ENCODE peak calls at places on chromosomes 4 and X, in six cellular contexts. One of them, this sample, is unnamed.
A peak's percentile ranks its signal among the peaks of the same experiment; 100 is the strongest.

GRCh38 chr4:150262611-150263010 is 184.4 kb downstream of the DCLK2 start:
- DNase-seq in effector memory CD4-positive, alpha-beta T cell: no peak
- DNase-seq in endothelial cell of umbilical vein: no peak
- DNase-seq in cardiac muscle cell: no peak
- DNase-seq in heart left ventricle: no peak
- DNase-seq in CD8-positive, alpha-beta memory T cell: no peak
- DNase-seq in this sample: no peak

GRCh38 chrX:7216981-7217587 is 69.1 kb upstream of the PUDP start:
- DNase-seq in effector memory CD4-positive, alpha-beta T cell: no peak
- DNase-seq in endothelial cell of umbilical vein: no peak
- DNase-seq in cardiac muscle cell: no peak
- DNase-seq in heart left ventricle: no peak
- DNase-seq in CD8-positive, alpha-beta memory T cell: no peak
- DNase-seq in this sample: no peak

GRCh38 chr4:142565771-142566170 is 280.3 kb downstream of the INPP4B start:
- DNase-seq in effector memory CD4-positive, alpha-beta T cell: no peak
- DNase-seq in endothelial cell of umbilical vein: no peak
- DNase-seq in cardiac muscle cell: no peak
- DNase-seq in heart left ventricle: no peak
- DNase-seq in CD8-positive, alpha-beta memory T cell: peak; percentile 14
- DNase-seq in this sample: no peak

GRCh38 chr4:172147702-172148101 is 334.5 kb downstream of the GALNTL6 start:
- DNase-seq in effector memory CD4-positive, alpha-beta T cell: no peak
- DNase-seq in endothelial cell of umbilical vein: no peak
- DNase-seq in cardiac muscle cell: no peak
- DNase-seq in heart left ventricle: no peak
- DNase-seq in CD8-positive, alpha-beta memory T cell: no peak
- DNase-seq in this sample: no peak

GRCh38 chr4:123921339-123921738 is 524.7 kb downstream of the SPRY1 start:
- DNase-seq in effector memory CD4-positive, alpha-beta T cell: no peak
- DNase-seq in endothelial cell of umbilical vein: no peak
- DNase-seq in cardiac muscle cell: no peak
- DNase-seq in heart left ventricle: no peak
- DNase-seq in CD8-positive, alpha-beta memory T cell: no peak
- DNase-seq in this sample: no peak

GRCh38 chrX:121405826-121406225 is 358.4 kb downstream of the GLUD2 start:
- DNase-seq in effector memory CD4-positive, alpha-beta T cell: no peak
- DNase-seq in endothelial cell of umbilical vein: no peak
- DNase-seq in cardiac muscle cell: no peak
- DNase-seq in heart left ventricle: no peak
- DNase-seq in CD8-positive, alpha-beta memory T cell: no peak
- DNase-seq in this sample: no peak

GRCh38 chr4:71554025-71554424 is 215.2 kb downstream of the SLC4A4 start:
- DNase-seq in effector memory CD4-positive, alpha-beta T cell: no peak
- DNase-seq in endothelial cell of umbilical vein: no peak
- DNase-seq in cardiac muscle cell: no peak
- DNase-seq in heart left ventricle: no peak
- DNase-seq in CD8-positive, alpha-beta memory T cell: no peak
- DNase-seq in this sample: no peak

GRCh38 chrX:134544614-134545255 is 84.8 kb downstream of the HPRT1 start:
- DNase-seq in effector memory CD4-positive, alpha-beta T cell: no peak
- DNase-seq in endothelial cell of umbilical vein: no peak
- DNase-seq in cardiac muscle cell: peak; percentile 48
- DNase-seq in heart left ventricle: no peak
- DNase-seq in CD8-positive, alpha-beta memory T cell: no peak
- DNase-seq in this sample: peak; percentile 37

GRCh38 chrX:119492463-119492862 is 24.2 kb downstream of the SLC25A5 start:
- DNase-seq in effector memory CD4-positive, alpha-beta T cell: no peak
- DNase-seq in endothelial cell of umbilical vein: no peak
- DNase-seq in cardiac muscle cell: no peak
- DNase-seq in heart left ventricle: no peak
- DNase-seq in CD8-positive, alpha-beta memory T cell: no peak
- DNase-seq in this sample: no peak

GRCh38 chr4:74362347-74362746 is 2.6 kb upstream of the EREG start:
- DNase-seq in effector memory CD4-positive, alpha-beta T cell: no peak
- DNase-seq in endothelial cell of umbilical vein: no peak
- DNase-seq in cardiac muscle cell: no peak
- DNase-seq in heart left ventricle: no peak
- DNase-seq in CD8-positive, alpha-beta memory T cell: no peak
- DNase-seq in this sample: no peak

GRCh38 chrX:80648023-80648422 is 161.7 kb downstream of the BRWD3 start:
- DNase-seq in effector memory CD4-positive, alpha-beta T cell: no peak
- DNase-seq in endothelial cell of umbilical vein: peak; percentile 1
- DNase-seq in cardiac muscle cell: peak; percentile 21
- DNase-seq in heart left ventricle: no peak
- DNase-seq in CD8-positive, alpha-beta memory T cell: no peak
- DNase-seq in this sample: no peak

GRCh38 chrX:51955200-51955599 is 61.8 kb downstream of the MAGED1 start:
- DNase-seq in effector memory CD4-positive, alpha-beta T cell: no peak
- DNase-seq in endothelial cell of umbilical vein: no peak
- DNase-seq in cardiac muscle cell: no peak
- DNase-seq in heart left ventricle: no peak
- DNase-seq in CD8-positive, alpha-beta memory T cell: no peak
- DNase-seq in this sample: no peak

GRCh38 chr4:157072002-157072401 is 3.9 kb upstream of the GLRB start:
- DNase-seq in effector memory CD4-positive, alpha-beta T cell: no peak
- DNase-seq in endothelial cell of umbilical vein: peak; percentile 45
- DNase-seq in cardiac muscle cell: no peak
- DNase-seq in heart left ventricle: no peak
- DNase-seq in CD8-positive, alpha-beta memory T cell: no peak
- DNase-seq in this sample: no peak

GRCh38 chr4:106486533-106486932 is 118.0 kb upstream of the GIMD1 start:
- DNase-seq in effector memory CD4-positive, alpha-beta T cell: no peak
- DNase-seq in endothelial cell of umbilical vein: no peak
- DNase-seq in cardiac muscle cell: no peak
- DNase-seq in heart left ventricle: no peak
- DNase-seq in CD8-positive, alpha-beta memory T cell: no peak
- DNase-seq in this sample: no peak

GRCh38 chr4:22500128-22500611 is 15.7 kb downstream of the ADGRA3 start:
- DNase-seq in effector memory CD4-positive, alpha-beta T cell: no peak
- DNase-seq in endothelial cell of umbilical vein: no peak
- DNase-seq in cardiac muscle cell: no peak
- DNase-seq in heart left ventricle: no peak
- DNase-seq in CD8-positive, alpha-beta memory T cell: no peak
- DNase-seq in this sample: peak; percentile 55

GRCh38 chrX:44072631-44073030 is 99.4 kb upstream of the NDP start:
- DNase-seq in effector memory CD4-positive, alpha-beta T cell: no peak
- DNase-seq in endothelial cell of umbilical vein: no peak
- DNase-seq in cardiac muscle cell: no peak
- DNase-seq in heart left ventricle: no peak
- DNase-seq in CD8-positive, alpha-beta memory T cell: no peak
- DNase-seq in this sample: no peak

GRCh38 chr4:23945521-23946017 is 55.7 kb upstream of the PPARGC1A start:
- DNase-seq in effector memory CD4-positive, alpha-beta T cell: no peak
- DNase-seq in endothelial cell of umbilical vein: no peak
- DNase-seq in cardiac muscle cell: no peak
- DNase-seq in heart left ventricle: peak; percentile 44
- DNase-seq in CD8-positive, alpha-beta memory T cell: no peak
- DNase-seq in this sample: peak; percentile 40

GRCh38 chr4:98374643-98375042 is 113.5 kb downstream of the RAP1GDS1 start:
- DNase-seq in effector memory CD4-positive, alpha-beta T cell: no peak
- DNase-seq in endothelial cell of umbilical vein: no peak
- DNase-seq in cardiac muscle cell: no peak
- DNase-seq in heart left ventricle: no peak
- DNase-seq in CD8-positive, alpha-beta memory T cell: no peak
- DNase-seq in this sample: no peak

GRCh38 chr4:48578132-48578964 is 88.3 kb downstream of the ZAR1 start:
- DNase-seq in effector memory CD4-positive, alpha-beta T cell: peak; percentile 3
- DNase-seq in endothelial cell of umbilical vein: peak; percentile 77
- DNase-seq in cardiac muscle cell: peak; percentile 75
- DNase-seq in heart left ventricle: peak; percentile 33
- DNase-seq in CD8-positive, alpha-beta memory T cell: peak; percentile 50
- DNase-seq in this sample: peak; percentile 75

GRCh38 chr4:80138556-80139538 is 58.5 kb upstream of the PRDM8 start:
- DNase-seq in effector memory CD4-positive, alpha-beta T cell: peak; percentile 20
- DNase-seq in endothelial cell of umbilical vein: no peak
- DNase-seq in cardiac muscle cell: no peak
- DNase-seq in heart left ventricle: no peak
- DNase-seq in CD8-positive, alpha-beta memory T cell: peak; percentile 51
- DNase-seq in this sample: no peak

GRCh38 chrX:74015379-74016019 is 288.5 kb upstream of the ZCCHC13 start:
- DNase-seq in effector memory CD4-positive, alpha-beta T cell: peak; percentile 25
- DNase-seq in endothelial cell of umbilical vein: peak; percentile 70
- DNase-seq in cardiac muscle cell: peak; percentile 79
- DNase-seq in heart left ventricle: peak; percentile 41
- DNase-seq in CD8-positive, alpha-beta memory T cell: peak; percentile 65
- DNase-seq in this sample: peak; percentile 65

GRCh38 chr4:184787766-184788503 is 37.8 kb downstream of the ACSL1 start:
- DNase-seq in effector memory CD4-positive, alpha-beta T cell: no peak
- DNase-seq in endothelial cell of umbilical vein: peak; percentile 20
- DNase-seq in cardiac muscle cell: no peak
- DNase-seq in heart left ventricle: no peak
- DNase-seq in CD8-positive, alpha-beta memory T cell: no peak
- DNase-seq in this sample: no peak
- H3K36me3 ChIP-seq in effector memory CD4-positive, alpha-beta T cell: peaks cover 6% of the 10 kb centered on the region
- H3K36me3 ChIP-seq in endothelial cell of umbilical vein: no peaks in the 10 kb centered on the region
- H3K36me3 ChIP-seq in cardiac muscle cell: peaks cover 14% of the 10 kb centered on the region
- H3K36me3 ChIP-seq in heart left ventricle: peaks cover 55% of the 10 kb centered on the region
- H3K36me3 ChIP-seq in CD8-positive, alpha-beta memory T cell: no peaks in the 10 kb centered on the region
- H3K36me3 ChIP-seq in this sample: no peaks in the 10 kb centered on the region

GRCh38 chrX:108271397-108271787 is 166.8 kb downstream of the COL4A6 start:
- DNase-seq in effector memory CD4-positive, alpha-beta T cell: no peak
- DNase-seq in endothelial cell of umbilical vein: no peak
- DNase-seq in cardiac muscle cell: no peak
- DNase-seq in heart left ventricle: no peak
- DNase-seq in CD8-positive, alpha-beta memory T cell: no peak
- DNase-seq in this sample: peak; percentile 12
- H3K36me3 ChIP-seq in effector memory CD4-positive, alpha-beta T cell: no peaks in the 10 kb centered on the region
- H3K36me3 ChIP-seq in endothelial cell of umbilical vein: no peaks in the 10 kb centered on the region
- H3K36me3 ChIP-seq in cardiac muscle cell: no peaks in the 10 kb centered on the region
- H3K36me3 ChIP-seq in heart left ventricle: no peaks in the 10 kb centered on the region
- H3K36me3 ChIP-seq in CD8-positive, alpha-beta memory T cell: no peaks in the 10 kb centered on the region
- H3K36me3 ChIP-seq in this sample: no peaks in the 10 kb centered on the region

DNA sequence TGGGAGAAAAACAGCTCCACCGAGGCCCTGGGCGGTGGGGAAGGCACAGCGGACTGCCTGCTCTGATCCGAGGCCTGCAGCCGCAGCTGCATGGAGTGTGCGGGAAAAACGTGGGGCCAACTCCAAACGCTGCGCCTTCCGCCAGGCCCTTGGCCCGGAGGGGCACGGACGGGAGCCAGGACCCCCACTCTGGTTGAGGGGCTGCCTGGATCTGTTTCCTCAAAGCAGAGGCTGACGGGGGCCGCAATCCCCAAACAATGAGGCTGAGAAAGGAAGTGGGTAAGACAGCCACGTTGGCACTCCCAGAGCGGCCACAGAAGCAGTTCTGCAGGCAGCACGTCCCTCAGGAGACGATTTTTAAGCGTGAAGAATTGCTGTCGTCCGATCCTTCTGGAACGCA is 85.9 kb downstream of the FAM53A start:
- DNase-seq in effector memory CD4-positive, alpha-beta T cell: no peak
- DNase-seq in endothelial cell of umbilical vein: no peak
- DNase-seq in cardiac muscle cell: no peak
- DNase-seq in heart left ventricle: peak; percentile 3
- DNase-seq in CD8-positive, alpha-beta memory T cell: no peak
- DNase-seq in this sample: no peak
- H3K36me3 ChIP-seq in effector memory CD4-positive, alpha-beta T cell: no peaks in the 10 kb centered on the region
- H3K36me3 ChIP-seq in endothelial cell of umbilical vein: no peaks in the 10 kb centered on the region
- H3K36me3 ChIP-seq in cardiac muscle cell: no peaks in the 10 kb centered on the region
- H3K36me3 ChIP-seq in heart left ventricle: no peaks in the 10 kb centered on the region
- H3K36me3 ChIP-seq in CD8-positive, alpha-beta memory T cell: no peaks in the 10 kb centered on the region
- H3K36me3 ChIP-seq in this sample: no peaks in the 10 kb centered on the region

GRCh38 chrX:123625477-123625876 is 107.4 kb downstream of the THOC2 start:
- DNase-seq in effector memory CD4-positive, alpha-beta T cell: no peak
- DNase-seq in endothelial cell of umbilical vein: no peak
- DNase-seq in cardiac muscle cell: no peak
- DNase-seq in heart left ventricle: no peak
- DNase-seq in CD8-positive, alpha-beta memory T cell: no peak
- DNase-seq in this sample: no peak
- H3K36me3 ChIP-seq in effector memory CD4-positive, alpha-beta T cell: peaks cover 34% of the 10 kb centered on the region
- H3K36me3 ChIP-seq in endothelial cell of umbilical vein: no peaks in the 10 kb centered on the region
- H3K36me3 ChIP-seq in cardiac muscle cell: peaks cover 15% of the 10 kb centered on the region
- H3K36me3 ChIP-seq in heart left ventricle: peaks cover 7% of the 10 kb centered on the region
- H3K36me3 ChIP-seq in CD8-positive, alpha-beta memory T cell: peaks cover 11% of the 10 kb centered on the region
- H3K36me3 ChIP-seq in this sample: no peaks in the 10 kb centered on the region

GRCh38 chr4:10104211-10104990 is 12.2 kb downstream of the WDR1 start:
- DNase-seq in effector memory CD4-positive, alpha-beta T cell: no peak
- DNase-seq in endothelial cell of umbilical vein: no peak
- DNase-seq in cardiac muscle cell: no peak
- DNase-seq in heart left ventricle: no peak
- DNase-seq in CD8-positive, alpha-beta memory T cell: no peak
- DNase-seq in this sample: no peak

GRCh38 chr4:10102193-10102980 is 14.2 kb downstream of the WDR1 start:
- DNase-seq in effector memory CD4-positive, alpha-beta T cell: no peak
- DNase-seq in endothelial cell of umbilical vein: no peak
- DNase-seq in cardiac muscle cell: no peak
- DNase-seq in heart left ventricle: no peak
- DNase-seq in CD8-positive, alpha-beta memory T cell: no peak
- DNase-seq in this sample: no peak

GRCh38 chr4:10104991-10105276 is 11.7 kb downstream of the WDR1 start:
- DNase-seq in effector memory CD4-positive, alpha-beta T cell: no peak
- DNase-seq in endothelial cell of umbilical vein: no peak
- DNase-seq in cardiac muscle cell: no peak
- DNase-seq in heart left ventricle: no peak
- DNase-seq in CD8-positive, alpha-beta memory T cell: no peak
- DNase-seq in this sample: no peak

GRCh38 chr4:10101559-10102192 is 14.9 kb downstream of the WDR1 start:
- DNase-seq in effector memory CD4-positive, alpha-beta T cell: no peak
- DNase-seq in endothelial cell of umbilical vein: no peak
- DNase-seq in cardiac muscle cell: no peak
- DNase-seq in heart left ventricle: no peak
- DNase-seq in CD8-positive, alpha-beta memory T cell: no peak
- DNase-seq in this sample: no peak

DNA sequence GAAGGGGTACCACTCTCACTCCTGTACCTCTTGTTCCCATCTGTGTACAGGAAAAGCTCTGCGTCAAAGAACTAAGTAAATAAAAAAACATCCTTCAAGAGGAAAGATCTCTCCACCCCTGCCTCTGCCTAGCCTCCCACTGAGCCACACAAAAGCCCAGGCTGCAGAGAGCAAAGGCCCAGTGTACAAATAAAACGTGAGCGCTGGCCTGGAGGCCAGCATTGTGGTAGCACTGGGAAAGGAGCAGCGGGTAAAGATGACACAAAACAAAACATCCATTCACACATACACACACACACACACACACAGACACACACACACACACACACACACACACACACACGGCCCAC is 13.6 kb downstream of the WDR1 start:
- DNase-seq in effector memory CD4-positive, alpha-beta T cell: no peak
- DNase-seq in endothelial cell of umbilical vein: no peak
- DNase-seq in cardiac muscle cell: no peak
- DNase-seq in heart left ventricle: no peak
- DNase-seq in CD8-positive, alpha-beta memory T cell: no peak
- DNase-seq in this sample: no peak
- H3K36me3 ChIP-seq in effector memory CD4-positive, alpha-beta T cell: peaks cover 32% of the 10 kb centered on the region
- H3K36me3 ChIP-seq in endothelial cell of umbilical vein: peaks cover 39% of the 10 kb centered on the region
- H3K36me3 ChIP-seq in cardiac muscle cell: peaks cover 16% of the 10 kb centered on the region
- H3K36me3 ChIP-seq in heart left ventricle: peaks cover 24% of the 10 kb centered on the region
- H3K36me3 ChIP-seq in CD8-positive, alpha-beta memory T cell: peaks cover 42% of the 10 kb centered on the region
- H3K36me3 ChIP-seq in this sample: no peaks in the 10 kb centered on the region

This sample was measured in body of pancreas.